ENCODE peak calls at places on chromosomes 1 and 21, in five cellular contexts. J is iPS DF 6.9; L is ecto neural progenitor cell; F is activated naive CD4-positive, alpha-beta T cell treated with anti-CD3 and anti-CD28 coated beads for 36 hours; K is Right ventricle myocardium inferior. S is an unnamed sample.

GRCh38 chr1:37284053-37284452 is 190.3 kb upstream of the ZC3H12A start:
- DNase-seq in J (no peak), K (no peak), F (no peak), L (no peak), S (no peak)

GRCh38 chr1:192252776-192253175 is 64.0 kb upstream of the RGS21 start:
- DNase-seq in L (no peak), K (no peak), J (no peak), F (no peak), S (no peak)

GRCh38 chr1:21931171-21932093 is 5.7 kb downstream of the HSPG2 start:
- DNase-seq in L (no peak), F (no peak), J (no peak), K (peak), S (peak)

GRCh38 chr1:1137256-1138045 is 21.6 kb upstream of the C1orf159 start:
- DNase-seq in J (no peak), K (no peak), L (no peak), F (peak), S (no peak)

GRCh38 chr1:219567341-219567947 is 45.5 kb downstream of the ZC3H11B start:
- DNase-seq in J (no peak), K (no peak), F (no peak), L (no peak), S (no peak)

GRCh38 chr1:182120411-182121258 is 59.1 kb upstream of the ZNF648 start:
- DNase-seq in L (no peak), K (no peak), F (no peak), J (no peak), S (peak)

GRCh38 chr1:39268906-39269305 is 64.4 kb downstream of the MACF1 start:
- DNase-seq in K (no peak), F (no peak), J (no peak), L (no peak), S (no peak)

GRCh38 chr1:3069491-3070303 is 694 bp downstream of the PRDM16 start:
- DNase-seq in L (peak), K (peak), F (peak), J (no peak), S (peak)

GRCh38 chr1:6962390-6962955 is 177.2 kb downstream of the CAMTA1 start:
- DNase-seq in L (peak), F (peak), J (peak), K (no peak), S (peak)

GRCh38 chr21:43006874-43007208 is 32.5 kb downstream of the PKNOX1 start:
- DNase-seq in J (no peak), K (no peak), L (no peak), F (no peak), S (no peak)

GRCh38 chr1:184164529-184164928 is 113.0 kb downstream of the TSEN15 start:
- DNase-seq in L (no peak), F (no peak), K (no peak), J (no peak), S (no peak)

GRCh38 chr1:220878223-220879081 is 791 bp upstream of the HLX start:
- DNase-seq in L (no peak), J (no peak), F (peak), K (peak), S (peak)

GRCh38 chr1:59249738-59250137 is 47.2 kb upstream of the FGGY start:
- DNase-seq in L (no peak), F (no peak), J (no peak), K (no peak), S (no peak)

GRCh38 chr1:192439373-192440025 is 122.7 kb downstream of the RGS21 start:
- DNase-seq in F (no peak), J (no peak), K (no peak), L (no peak), S (no peak)

GRCh38 chr1:221509575-221510360 is 232.1 kb downstream of the DUSP10 start:
- DNase-seq in K (no peak), L (no peak), F (no peak), J (no peak), S (no peak)

GRCh38 chr1:195714248-195714647 is 894.0 kb downstream of the KCNT2 start:
- DNase-seq in F (no peak), J (no peak), K (no peak), L (no peak), S (no peak)

GRCh38 chr1:95039360-95040031 is 33.3 kb downstream of the ALG14 start:
- DNase-seq in F (no peak), L (no peak), J (no peak), K (no peak), S (no peak)

GRCh38 chr1:193438312-193438711 is 251.9 kb upstream of the B3GALT2 start:
- DNase-seq in K (no peak), F (no peak), J (no peak), L (no peak), S (no peak)

GRCh38 chr1:159012495-159012894 is 2.8 kb downstream of the IFI16 start:
- DNase-seq in K (no peak), F (peak), L (no peak), J (no peak), S (peak)

GRCh38 chr1:93758842-93759515 is 77.3 kb upstream of the BCAR3 start:
- DNase-seq in L (no peak), J (no peak), F (peak), K (no peak), S (peak)

GRCh38 chr1:203126151-203126865 is 1.2 kb upstream of the ADORA1 start:
- DNase-seq in J (peak), F (no peak), K (no peak), L (peak), S (no peak)

GRCh38 chr1:192682335-192682734 is 46.4 kb downstream of the RGS13 start:
- DNase-seq in F (no peak), J (no peak), K (no peak), L (no peak), S (no peak)

GRCh38 chr21:28337319-28337718 is 655.4 kb downstream of the LTN1 start:
- DNase-seq in F (no peak), L (no peak), K (no peak), J (no peak), S (no peak)

GRCh38 chr1:26535201-26535600 is 5.6 kb downstream of the RPS6KA1 start:
- DNase-seq in F (no peak), K (no peak), L (no peak), J (no peak), S (no peak)

GRCh38 chr1:236141447-236142357 is 637 bp upstream of the GPR137B start:
- DNase-seq in L (peak), J (no peak), K (no peak), F (peak), S (peak)

GRCh38 chr1:94309216-94309615 is 71.8 kb upstream of the ARHGAP29 start:
- DNase-seq in J (no peak), F (no peak), K (no peak), L (no peak), S (no peak)

GRCh38 chr1:228150458-228151169 is 884 bp downstream of the GJC2 start:
- DNase-seq in K (no peak), F (no peak), J (no peak), L (no peak), S (peak)